ENCODE peak calls at places on chromosomes 7 and 10, in eight cellular contexts. One of them, this sample, is unnamed.

GRCh38 chr10:43231523-43232078 is 35.3 kb downstream of the RASGEF1A start:
- DNase-seq in activated T-cell treated with anti-CD3 and anti-CD28 coated beads for 24 hours: no peak
- DNase-seq in stimulated activated CD4-positive, alpha-beta T cell treated with anti-CD3 and anti-CD28 coated beads, TNF-alpha, amount 100 ng/mL, for 4 hours: no peak
- DNase-seq in RWPE1: no peak
- DNase-seq in GM12892: no peak
- DNase-seq in NCI-H2081: no peak
- DNase-seq in heart left ventricle: peak; percentile 4
- DNase-seq in ureter: peak; percentile 42
- DNase-seq in this sample: no peak

GRCh38 chr10:84607044-84607443 is 278.7 kb downstream of the CCSER2 start:
- DNase-seq in activated T-cell treated with anti-CD3 and anti-CD28 coated beads for 24 hours: no peak
- DNase-seq in stimulated activated CD4-positive, alpha-beta T cell treated with anti-CD3 and anti-CD28 coated beads, TNF-alpha, amount 100 ng/mL, for 4 hours: no peak
- DNase-seq in RWPE1: no peak
- DNase-seq in GM12892: no peak
- DNase-seq in NCI-H2081: no peak
- DNase-seq in heart left ventricle: no peak
- DNase-seq in ureter: no peak
- DNase-seq in this sample: no peak

GRCh38 chr7:140402178-140402835 is 1.6 kb upstream of the RAB19 start:
- DNase-seq in activated T-cell treated with anti-CD3 and anti-CD28 coated beads for 24 hours: no peak
- DNase-seq in stimulated activated CD4-positive, alpha-beta T cell treated with anti-CD3 and anti-CD28 coated beads, TNF-alpha, amount 100 ng/mL, for 4 hours: no peak
- DNase-seq in RWPE1: peak; percentile 21
- DNase-seq in GM12892: no peak
- DNase-seq in NCI-H2081: no peak
- DNase-seq in heart left ventricle: no peak
- DNase-seq in ureter: no peak
- DNase-seq in this sample: no peak

GRCh38 chr10:89022734-89023133 is 32.1 kb downstream of the FAS start:
- DNase-seq in activated T-cell treated with anti-CD3 and anti-CD28 coated beads for 24 hours: no peak
- DNase-seq in stimulated activated CD4-positive, alpha-beta T cell treated with anti-CD3 and anti-CD28 coated beads, TNF-alpha, amount 100 ng/mL, for 4 hours: no peak
- DNase-seq in RWPE1: peak; percentile 47
- DNase-seq in GM12892: no peak
- DNase-seq in NCI-H2081: no peak
- DNase-seq in heart left ventricle: no peak
- DNase-seq in ureter: no peak
- DNase-seq in this sample: no peak

GRCh38 chr7:123024989-123025758 is 29.7 kb upstream of the TAS2R16 start:
- DNase-seq in activated T-cell treated with anti-CD3 and anti-CD28 coated beads for 24 hours: no peak
- DNase-seq in stimulated activated CD4-positive, alpha-beta T cell treated with anti-CD3 and anti-CD28 coated beads, TNF-alpha, amount 100 ng/mL, for 4 hours: no peak
- DNase-seq in RWPE1: no peak
- DNase-seq in GM12892: no peak
- DNase-seq in NCI-H2081: no peak
- DNase-seq in heart left ventricle: no peak
- DNase-seq in ureter: no peak
- DNase-seq in this sample: no peak

GRCh38 chr7:7542251-7542835 is 6.7 kb upstream of the COL28A1 start:
- DNase-seq in activated T-cell treated with anti-CD3 and anti-CD28 coated beads for 24 hours: no peak
- DNase-seq in stimulated activated CD4-positive, alpha-beta T cell treated with anti-CD3 and anti-CD28 coated beads, TNF-alpha, amount 100 ng/mL, for 4 hours: no peak
- DNase-seq in RWPE1: no peak
- DNase-seq in GM12892: no peak
- DNase-seq in NCI-H2081: no peak
- DNase-seq in heart left ventricle: no peak
- DNase-seq in ureter: no peak
- DNase-seq in this sample: no peak

GRCh38 chr7:87818336-87818735 is 57.8 kb downstream of the SLC25A40 start:
- DNase-seq in activated T-cell treated with anti-CD3 and anti-CD28 coated beads for 24 hours: no peak
- DNase-seq in stimulated activated CD4-positive, alpha-beta T cell treated with anti-CD3 and anti-CD28 coated beads, TNF-alpha, amount 100 ng/mL, for 4 hours: no peak
- DNase-seq in RWPE1: no peak
- DNase-seq in GM12892: no peak
- DNase-seq in NCI-H2081: no peak
- DNase-seq in heart left ventricle: no peak
- DNase-seq in ureter: no peak
- DNase-seq in this sample: no peak

GRCh38 chr10:96512997-96513685 is 585 bp downstream of the TLL2 start:
- DNase-seq in activated T-cell treated with anti-CD3 and anti-CD28 coated beads for 24 hours: peak; percentile 26
- DNase-seq in stimulated activated CD4-positive, alpha-beta T cell treated with anti-CD3 and anti-CD28 coated beads, TNF-alpha, amount 100 ng/mL, for 4 hours: peak; percentile 13
- DNase-seq in RWPE1: no peak
- DNase-seq in GM12892: peak; percentile 46
- DNase-seq in NCI-H2081: no peak
- DNase-seq in heart left ventricle: no peak
- DNase-seq in ureter: no peak
- DNase-seq in this sample: no peak

GRCh38 chr7:29946428-29947186 is 43.0 kb downstream of the SCRN1 start:
- DNase-seq in activated T-cell treated with anti-CD3 and anti-CD28 coated beads for 24 hours: no peak
- DNase-seq in stimulated activated CD4-positive, alpha-beta T cell treated with anti-CD3 and anti-CD28 coated beads, TNF-alpha, amount 100 ng/mL, for 4 hours: no peak
- DNase-seq in RWPE1: no peak
- DNase-seq in GM12892: no peak
- DNase-seq in NCI-H2081: no peak
- DNase-seq in heart left ventricle: peak; percentile 52
- DNase-seq in ureter: no peak
- DNase-seq in this sample: no peak

GRCh38 chr10:103793920-103794883 is 61.2 kb downstream of the SH3PXD2A start:
- DNase-seq in activated T-cell treated with anti-CD3 and anti-CD28 coated beads for 24 hours: no peak
- DNase-seq in stimulated activated CD4-positive, alpha-beta T cell treated with anti-CD3 and anti-CD28 coated beads, TNF-alpha, amount 100 ng/mL, for 4 hours: no peak
- DNase-seq in RWPE1: no peak
- DNase-seq in GM12892: no peak
- DNase-seq in NCI-H2081: peak; percentile 67
- DNase-seq in heart left ventricle: no peak
- DNase-seq in ureter: peak; percentile 74
- DNase-seq in this sample: no peak

GRCh38 chr10:95792874-95793285 is 36.9 kb downstream of the ENTPD1 start:
- DNase-seq in activated T-cell treated with anti-CD3 and anti-CD28 coated beads for 24 hours: no peak
- DNase-seq in stimulated activated CD4-positive, alpha-beta T cell treated with anti-CD3 and anti-CD28 coated beads, TNF-alpha, amount 100 ng/mL, for 4 hours: no peak
- DNase-seq in RWPE1: no peak
- DNase-seq in GM12892: no peak
- DNase-seq in NCI-H2081: no peak
- DNase-seq in heart left ventricle: no peak
- DNase-seq in ureter: no peak
- DNase-seq in this sample: no peak

GRCh38 chr7:121960678-121961461 is 87.9 kb downstream of the PTPRZ1 start:
- DNase-seq in activated T-cell treated with anti-CD3 and anti-CD28 coated beads for 24 hours: no peak
- DNase-seq in stimulated activated CD4-positive, alpha-beta T cell treated with anti-CD3 and anti-CD28 coated beads, TNF-alpha, amount 100 ng/mL, for 4 hours: no peak
- DNase-seq in RWPE1: peak; percentile 81
- DNase-seq in GM12892: no peak
- DNase-seq in NCI-H2081: peak; percentile 46
- DNase-seq in heart left ventricle: no peak
- DNase-seq in ureter: no peak
- DNase-seq in this sample: no peak

GRCh38 chr10:42951486-42952251 is 125.2 kb upstream of the RET start:
- DNase-seq in activated T-cell treated with anti-CD3 and anti-CD28 coated beads for 24 hours: no peak
- DNase-seq in stimulated activated CD4-positive, alpha-beta T cell treated with anti-CD3 and anti-CD28 coated beads, TNF-alpha, amount 100 ng/mL, for 4 hours: no peak
- DNase-seq in RWPE1: no peak
- DNase-seq in GM12892: no peak
- DNase-seq in NCI-H2081: no peak
- DNase-seq in heart left ventricle: peak; percentile 68
- DNase-seq in ureter: peak; percentile 43
- DNase-seq in this sample: no peak

GRCh38 chr7:85185355-85186082 is 1.3 kb downstream of the SEMA3D start:
- DNase-seq in activated T-cell treated with anti-CD3 and anti-CD28 coated beads for 24 hours: no peak
- DNase-seq in stimulated activated CD4-positive, alpha-beta T cell treated with anti-CD3 and anti-CD28 coated beads, TNF-alpha, amount 100 ng/mL, for 4 hours: no peak
- DNase-seq in RWPE1: peak; percentile 15
- DNase-seq in GM12892: no peak
- DNase-seq in NCI-H2081: peak; percentile 48
- DNase-seq in heart left ventricle: peak; percentile 36
- DNase-seq in ureter: peak; percentile 71
- DNase-seq in this sample: no peak

GRCh38 chr7:38465946-38466345 is 165.2 kb downstream of the AMPH start:
- DNase-seq in activated T-cell treated with anti-CD3 and anti-CD28 coated beads for 24 hours: no peak
- DNase-seq in stimulated activated CD4-positive, alpha-beta T cell treated with anti-CD3 and anti-CD28 coated beads, TNF-alpha, amount 100 ng/mL, for 4 hours: no peak
- DNase-seq in RWPE1: no peak
- DNase-seq in GM12892: no peak
- DNase-seq in NCI-H2081: no peak
- DNase-seq in heart left ventricle: no peak
- DNase-seq in ureter: no peak
- DNase-seq in this sample: no peak

GRCh38 chr7:209416-209815 is 17.0 kb downstream of the FAM20C start:
- DNase-seq in activated T-cell treated with anti-CD3 and anti-CD28 coated beads for 24 hours: no peak
- DNase-seq in stimulated activated CD4-positive, alpha-beta T cell treated with anti-CD3 and anti-CD28 coated beads, TNF-alpha, amount 100 ng/mL, for 4 hours: no peak
- DNase-seq in RWPE1: no peak
- DNase-seq in GM12892: no peak
- DNase-seq in NCI-H2081: no peak
- DNase-seq in heart left ventricle: no peak
- DNase-seq in ureter: no peak
- DNase-seq in this sample: no peak

GRCh38 chr7:90222811-90223725 is 11.5 kb downstream of the STEAP2 start:
- DNase-seq in activated T-cell treated with anti-CD3 and anti-CD28 coated beads for 24 hours: no peak
- DNase-seq in stimulated activated CD4-positive, alpha-beta T cell treated with anti-CD3 and anti-CD28 coated beads, TNF-alpha, amount 100 ng/mL, for 4 hours: no peak
- DNase-seq in RWPE1: no peak
- DNase-seq in GM12892: no peak
- DNase-seq in NCI-H2081: no peak
- DNase-seq in heart left ventricle: peak; percentile 50
- DNase-seq in ureter: no peak
- DNase-seq in this sample: no peak

GRCh38 chr7:36115448-36116321 is 37.4 kb upstream of the EEPD1 start:
- DNase-seq in activated T-cell treated with anti-CD3 and anti-CD28 coated beads for 24 hours: peak; percentile 81
- DNase-seq in stimulated activated CD4-positive, alpha-beta T cell treated with anti-CD3 and anti-CD28 coated beads, TNF-alpha, amount 100 ng/mL, for 4 hours: peak; percentile 45
- DNase-seq in RWPE1: peak; percentile 94
- DNase-seq in GM12892: peak; percentile 45
- DNase-seq in NCI-H2081: no peak
- DNase-seq in heart left ventricle: peak; percentile 86
- DNase-seq in ureter: peak; percentile 77
- DNase-seq in this sample: peak; percentile 80

GRCh38 chr10:68871105-68871711 is 29.9 kb upstream of the DDX50 start:
- DNase-seq in activated T-cell treated with anti-CD3 and anti-CD28 coated beads for 24 hours: no peak
- DNase-seq in stimulated activated CD4-positive, alpha-beta T cell treated with anti-CD3 and anti-CD28 coated beads, TNF-alpha, amount 100 ng/mL, for 4 hours: no peak
- DNase-seq in RWPE1: no peak
- DNase-seq in GM12892: no peak
- DNase-seq in NCI-H2081: no peak
- DNase-seq in heart left ventricle: no peak
- DNase-seq in ureter: no peak
- DNase-seq in this sample: no peak

GRCh38 chr10:10092581-10092980 is 925.1 kb upstream of the CELF2 start:
- DNase-seq in activated T-cell treated with anti-CD3 and anti-CD28 coated beads for 24 hours: no peak
- DNase-seq in stimulated activated CD4-positive, alpha-beta T cell treated with anti-CD3 and anti-CD28 coated beads, TNF-alpha, amount 100 ng/mL, for 4 hours: no peak
- DNase-seq in RWPE1: peak; percentile 9
- DNase-seq in GM12892: no peak
- DNase-seq in NCI-H2081: no peak
- DNase-seq in heart left ventricle: peak; percentile 30
- DNase-seq in ureter: no peak
- DNase-seq in this sample: no peak

GRCh38 chr10:5858811-5859210 is 30.9 kb downstream of the ANKRD16 start:
- DNase-seq in activated T-cell treated with anti-CD3 and anti-CD28 coated beads for 24 hours: no peak
- DNase-seq in stimulated activated CD4-positive, alpha-beta T cell treated with anti-CD3 and anti-CD28 coated beads, TNF-alpha, amount 100 ng/mL, for 4 hours: no peak
- DNase-seq in RWPE1: no peak
- DNase-seq in GM12892: no peak
- DNase-seq in NCI-H2081: no peak
- DNase-seq in heart left ventricle: no peak
- DNase-seq in ureter: no peak
- DNase-seq in this sample: no peak

GRCh38 chr7:47360301-47360900 is 221.5 kb downstream of the TNS3 start:
- DNase-seq in activated T-cell treated with anti-CD3 and anti-CD28 coated beads for 24 hours: no peak
- DNase-seq in stimulated activated CD4-positive, alpha-beta T cell treated with anti-CD3 and anti-CD28 coated beads, TNF-alpha, amount 100 ng/mL, for 4 hours: no peak
- DNase-seq in RWPE1: no peak
- DNase-seq in GM12892: no peak
- DNase-seq in NCI-H2081: no peak
- DNase-seq in heart left ventricle: no peak
- DNase-seq in ureter: no peak
- DNase-seq in this sample: no peak

GRCh38 chr7:33636359-33636758 is 269.0 kb upstream of the BMPER start:
- DNase-seq in activated T-cell treated with anti-CD3 and anti-CD28 coated beads for 24 hours: no peak
- DNase-seq in stimulated activated CD4-positive, alpha-beta T cell treated with anti-CD3 and anti-CD28 coated beads, TNF-alpha, amount 100 ng/mL, for 4 hours: no peak
- DNase-seq in RWPE1: no peak
- DNase-seq in GM12892: no peak
- DNase-seq in NCI-H2081: no peak
- DNase-seq in heart left ventricle: no peak
- DNase-seq in ureter: no peak
- DNase-seq in this sample: no peak

GRCh38 chr7:107692501-107692900 is 31.9 kb downstream of the SLC26A4 start:
- DNase-seq in activated T-cell treated with anti-CD3 and anti-CD28 coated beads for 24 hours: no peak
- DNase-seq in stimulated activated CD4-positive, alpha-beta T cell treated with anti-CD3 and anti-CD28 coated beads, TNF-alpha, amount 100 ng/mL, for 4 hours: no peak
- DNase-seq in RWPE1: no peak
- DNase-seq in GM12892: no peak
- DNase-seq in NCI-H2081: no peak
- DNase-seq in heart left ventricle: no peak
- DNase-seq in ureter: no peak
- DNase-seq in this sample: no peak

GRCh38 chr10:44459677-44460076 is 74.8 kb upstream of the CXCL12 start:
- DNase-seq in activated T-cell treated with anti-CD3 and anti-CD28 coated beads for 24 hours: no peak
- DNase-seq in stimulated activated CD4-positive, alpha-beta T cell treated with anti-CD3 and anti-CD28 coated beads, TNF-alpha, amount 100 ng/mL, for 4 hours: no peak
- DNase-seq in RWPE1: no peak
- DNase-seq in GM12892: no peak
- DNase-seq in NCI-H2081: no peak
- DNase-seq in heart left ventricle: no peak
- DNase-seq in ureter: no peak
- DNase-seq in this sample: no peak

GRCh38 chr7:119514326-119514725 is 758.6 kb upstream of the KCND2 start:
- DNase-seq in activated T-cell treated with anti-CD3 and anti-CD28 coated beads for 24 hours: no peak
- DNase-seq in stimulated activated CD4-positive, alpha-beta T cell treated with anti-CD3 and anti-CD28 coated beads, TNF-alpha, amount 100 ng/mL, for 4 hours: no peak
- DNase-seq in RWPE1: no peak
- DNase-seq in GM12892: no peak
- DNase-seq in NCI-H2081: no peak
- DNase-seq in heart left ventricle: no peak
- DNase-seq in ureter: no peak
- DNase-seq in this sample: no peak

GRCh38 chr10:116783011-116783655 is 40.8 kb upstream of the HSPA12A start:
- DNase-seq in activated T-cell treated with anti-CD3 and anti-CD28 coated beads for 24 hours: no peak
- DNase-seq in stimulated activated CD4-positive, alpha-beta T cell treated with anti-CD3 and anti-CD28 coated beads, TNF-alpha, amount 100 ng/mL, for 4 hours: no peak
- DNase-seq in RWPE1: no peak
- DNase-seq in GM12892: no peak
- DNase-seq in NCI-H2081: no peak
- DNase-seq in heart left ventricle: peak; percentile 41
- DNase-seq in ureter: no peak
- DNase-seq in this sample: no peak

GRCh38 chr7:112411186-112411795 is 39.0 kb upstream of the IFRD1 start:
- DNase-seq in activated T-cell treated with anti-CD3 and anti-CD28 coated beads for 24 hours: no peak
- DNase-seq in stimulated activated CD4-positive, alpha-beta T cell treated with anti-CD3 and anti-CD28 coated beads, TNF-alpha, amount 100 ng/mL, for 4 hours: no peak
- DNase-seq in RWPE1: peak; percentile 56
- DNase-seq in GM12892: no peak
- DNase-seq in NCI-H2081: peak; percentile 60
- DNase-seq in heart left ventricle: peak; percentile 37
- DNase-seq in ureter: no peak
- DNase-seq in this sample: no peak

GRCh38 chr10:31759124-31759798 is 169.4 kb downstream of the ARHGAP12 start:
- DNase-seq in activated T-cell treated with anti-CD3 and anti-CD28 coated beads for 24 hours: peak; percentile 62
- DNase-seq in stimulated activated CD4-positive, alpha-beta T cell treated with anti-CD3 and anti-CD28 coated beads, TNF-alpha, amount 100 ng/mL, for 4 hours: peak; percentile 61
- DNase-seq in RWPE1: peak; percentile 28
- DNase-seq in GM12892: peak; percentile 42
- DNase-seq in NCI-H2081: peak; percentile 85
- DNase-seq in heart left ventricle: peak; percentile 78
- DNase-seq in ureter: no peak
- DNase-seq in this sample: no peak

GRCh38 chr10:110211455-110211843 is 4.0 kb downstream of the MXI1 start:
- DNase-seq in activated T-cell treated with anti-CD3 and anti-CD28 coated beads for 24 hours: no peak
- DNase-seq in stimulated activated CD4-positive, alpha-beta T cell treated with anti-CD3 and anti-CD28 coated beads, TNF-alpha, amount 100 ng/mL, for 4 hours: no peak
- DNase-seq in RWPE1: no peak
- DNase-seq in GM12892: no peak
- DNase-seq in NCI-H2081: no peak
- DNase-seq in heart left ventricle: no peak
- DNase-seq in ureter: no peak
- DNase-seq in this sample: no peak

GRCh38 chr10:102610499-102610898 is 33.8 kb upstream of the TRIM8 start:
- DNase-seq in activated T-cell treated with anti-CD3 and anti-CD28 coated beads for 24 hours: no peak
- DNase-seq in stimulated activated CD4-positive, alpha-beta T cell treated with anti-CD3 and anti-CD28 coated beads, TNF-alpha, amount 100 ng/mL, for 4 hours: no peak
- DNase-seq in RWPE1: no peak
- DNase-seq in GM12892: no peak
- DNase-seq in NCI-H2081: no peak
- DNase-seq in heart left ventricle: peak; percentile 15
- DNase-seq in ureter: no peak
- DNase-seq in this sample: no peak

This sample was measured in GOT3.